ENCODE peak calls at places on chromosome 18, in eight cellular contexts. One of them, this sample, is unnamed.

GRCh38 chr18:25349131-25349925 is 2.6 kb downstream of the ZNF521 start:
- DNase-seq in naive thymus-derived CD4-positive, alpha-beta T cell: no peak
- DNase-seq in CD8-positive, alpha-beta memory T cell: no peak
- DNase-seq in stomach: no peak
- DNase-seq in heart right ventricle: peak; percentile 40
- DNase-seq in pancreas: peak; percentile 21
- DNase-seq in GM23338: peak; percentile 67
- DNase-seq in SJSA1: peak; percentile 6
- DNase-seq in this sample: peak; percentile 19

GRCh38 chr18:24274822-24275221 is 122.8 kb downstream of the OSBPL1A start:
- DNase-seq in naive thymus-derived CD4-positive, alpha-beta T cell: no peak
- DNase-seq in CD8-positive, alpha-beta memory T cell: no peak
- DNase-seq in stomach: no peak
- DNase-seq in heart right ventricle: peak; percentile 23
- DNase-seq in pancreas: no peak
- DNase-seq in GM23338: no peak
- DNase-seq in SJSA1: no peak
- DNase-seq in this sample: no peak

GRCh38 chr18:45775241-45775676 is 50.2 kb upstream of the SIGLEC15 start:
- DNase-seq in naive thymus-derived CD4-positive, alpha-beta T cell: peak; percentile 19
- DNase-seq in CD8-positive, alpha-beta memory T cell: no peak
- DNase-seq in stomach: peak; percentile 77
- DNase-seq in heart right ventricle: peak; percentile 84
- DNase-seq in pancreas: peak; percentile 66
- DNase-seq in GM23338: peak; percentile 74
- DNase-seq in SJSA1: no peak
- DNase-seq in this sample: no peak

GRCh38 chr18:79965119-79965902 is 868 bp downstream of the HSBP1L1 start:
- DNase-seq in naive thymus-derived CD4-positive, alpha-beta T cell: no peak
- DNase-seq in CD8-positive, alpha-beta memory T cell: no peak
- DNase-seq in stomach: peak; percentile 60
- DNase-seq in heart right ventricle: no peak
- DNase-seq in pancreas: peak; percentile 52
- DNase-seq in GM23338: peak; percentile 62
- DNase-seq in SJSA1: peak; percentile 88
- DNase-seq in this sample: peak; percentile 54

GRCh38 chr18:74556166-74556565 is 21.9 kb downstream of the CNDP1 start:
- DNase-seq in naive thymus-derived CD4-positive, alpha-beta T cell: no peak
- DNase-seq in CD8-positive, alpha-beta memory T cell: no peak
- DNase-seq in stomach: no peak
- DNase-seq in heart right ventricle: no peak
- DNase-seq in pancreas: no peak
- DNase-seq in GM23338: no peak
- DNase-seq in SJSA1: no peak
- DNase-seq in this sample: no peak

GRCh38 chr18:10406172-10406663 is 48.2 kb upstream of the APCDD1 start:
- DNase-seq in naive thymus-derived CD4-positive, alpha-beta T cell: no peak
- DNase-seq in CD8-positive, alpha-beta memory T cell: no peak
- DNase-seq in stomach: peak; percentile 72
- DNase-seq in heart right ventricle: peak; percentile 29
- DNase-seq in pancreas: no peak
- DNase-seq in GM23338: peak; percentile 18
- DNase-seq in SJSA1: no peak
- DNase-seq in this sample: no peak

GRCh38 chr18:13217466-13217961 is 1.0 kb upstream of the LDLRAD4 start:
- DNase-seq in naive thymus-derived CD4-positive, alpha-beta T cell: peak; percentile 63
- DNase-seq in CD8-positive, alpha-beta memory T cell: peak; percentile 21
- DNase-seq in stomach: peak; percentile 58
- DNase-seq in heart right ventricle: peak; percentile 77
- DNase-seq in pancreas: peak; percentile 57
- DNase-seq in GM23338: peak; percentile 67
- DNase-seq in SJSA1: peak; percentile 46
- DNase-seq in this sample: no peak

GRCh38 chr18:36298113-36298701 is 694 bp downstream of the FHOD3 start:
- DNase-seq in naive thymus-derived CD4-positive, alpha-beta T cell: no peak
- DNase-seq in CD8-positive, alpha-beta memory T cell: no peak
- DNase-seq in stomach: no peak
- DNase-seq in heart right ventricle: no peak
- DNase-seq in pancreas: no peak
- DNase-seq in GM23338: peak; percentile 72
- DNase-seq in SJSA1: no peak
- DNase-seq in this sample: peak; percentile 73

GRCh38 chr18:34659579-34660517 is 50.2 kb upstream of the DTNA start:
- DNase-seq in naive thymus-derived CD4-positive, alpha-beta T cell: no peak
- DNase-seq in CD8-positive, alpha-beta memory T cell: no peak
- DNase-seq in stomach: peak; percentile 77
- DNase-seq in heart right ventricle: peak; percentile 85
- DNase-seq in pancreas: peak; percentile 90
- DNase-seq in GM23338: peak; percentile 95
- DNase-seq in SJSA1: peak; percentile 87
- DNase-seq in this sample: peak; percentile 80
- H3K4me3 ChIP-seq in naive thymus-derived CD4-positive, alpha-beta T cell: no peak overlapping the region
- H3K4me3 ChIP-seq in CD8-positive, alpha-beta memory T cell: no peak overlapping the region
- H3K4me3 ChIP-seq in stomach: no peak overlapping the region
- H3K4me3 ChIP-seq in heart right ventricle: no peak overlapping the region
- H3K4me3 ChIP-seq in pancreas: no peak overlapping the region
- H3K4me3 ChIP-seq in GM23338: peak overlapping the region; percentile 33
- H3K4me3 ChIP-seq in SJSA1: no peak overlapping the region
- H3K4me3 ChIP-seq in this sample: no peak overlapping the region

DNA sequence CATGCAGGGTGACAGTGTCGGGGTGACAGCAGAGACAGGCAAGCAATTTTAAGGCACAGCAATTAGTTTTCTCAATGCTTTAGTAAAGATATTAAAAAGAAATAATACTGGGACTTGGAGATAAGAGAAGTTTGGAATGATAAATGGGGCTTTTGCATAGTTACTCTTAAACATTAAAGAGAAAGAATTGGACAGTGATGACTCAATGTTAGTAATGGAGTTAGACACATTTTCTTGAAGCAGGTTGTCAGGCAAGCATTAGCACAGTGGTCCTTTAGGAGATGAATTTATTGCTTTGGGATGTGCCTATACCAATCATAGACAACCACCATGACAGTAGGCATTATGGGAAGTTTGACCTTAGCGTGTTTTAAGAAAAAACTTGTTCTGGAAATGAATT is 228.3 kb upstream of the RAB12 start:
- DNase-seq in naive thymus-derived CD4-positive, alpha-beta T cell: no peak
- DNase-seq in CD8-positive, alpha-beta memory T cell: no peak
- DNase-seq in stomach: no peak
- DNase-seq in heart right ventricle: no peak
- DNase-seq in pancreas: no peak
- DNase-seq in GM23338: no peak
- DNase-seq in SJSA1: no peak
- DNase-seq in this sample: no peak
- H3K36me3 ChIP-seq in naive thymus-derived CD4-positive, alpha-beta T cell: no peaks in the 10 kb centered on the region
- H3K36me3 ChIP-seq in CD8-positive, alpha-beta memory T cell: no peaks in the 10 kb centered on the region
- H3K36me3 ChIP-seq in stomach: peaks cover 64% of the 10 kb centered on the region
- H3K36me3 ChIP-seq in heart right ventricle: peaks cover 98% of the 10 kb centered on the region
- H3K36me3 ChIP-seq in pancreas: no peaks in the 10 kb centered on the region
- H3K36me3 ChIP-seq in GM23338: no peaks in the 10 kb centered on the region
- H3K36me3 ChIP-seq in SJSA1: peaks cover 15% of the 10 kb centered on the region
- H3K36me3 ChIP-seq in this sample: no peaks in the 10 kb centered on the region

DNA sequence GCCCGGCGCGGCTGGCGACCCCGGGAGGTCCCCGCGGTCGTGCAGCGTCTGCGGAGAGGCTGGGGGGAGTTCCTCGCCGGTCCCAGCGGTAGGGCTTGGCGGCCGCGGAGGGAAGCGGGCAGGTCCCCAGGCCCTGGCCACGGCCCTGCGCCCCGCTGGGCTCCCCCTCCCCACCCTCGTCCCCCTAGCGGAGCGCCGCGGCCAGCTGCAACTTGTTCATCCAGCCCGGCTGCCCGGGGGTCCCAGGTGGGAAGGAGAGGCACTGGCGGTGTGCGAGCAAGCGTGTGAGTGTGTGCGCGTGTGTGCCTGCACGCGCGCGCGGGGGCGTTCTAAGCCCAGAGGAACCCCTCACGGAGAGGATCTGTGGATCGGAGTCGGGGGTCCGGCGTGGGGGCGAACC is 1.3 kb downstream of the PTPRM start:
- DNase-seq in naive thymus-derived CD4-positive, alpha-beta T cell: no peak
- DNase-seq in CD8-positive, alpha-beta memory T cell: no peak
- DNase-seq in stomach: peak; percentile 28
- DNase-seq in heart right ventricle: peak; percentile 53
- DNase-seq in pancreas: peak; percentile 53
- DNase-seq in GM23338: peak; percentile 76
- DNase-seq in SJSA1: no peak
- DNase-seq in this sample: no peak
- H3K27me3 ChIP-seq in naive thymus-derived CD4-positive, alpha-beta T cell: peaks cover 3% of the 10 kb centered on the region
- H3K27me3 ChIP-seq in CD8-positive, alpha-beta memory T cell: no peaks in the 10 kb centered on the region
- H3K27me3 ChIP-seq in stomach: no peaks in the 10 kb centered on the region
- H3K27me3 ChIP-seq in heart right ventricle: no peaks in the 10 kb centered on the region
- H3K27me3 ChIP-seq in pancreas: no peaks in the 10 kb centered on the region
- H3K27me3 ChIP-seq in GM23338: peaks cover 57% of the 10 kb centered on the region
- H3K27me3 ChIP-seq in SJSA1: no peaks in the 10 kb centered on the region
- H3K27me3 ChIP-seq in this sample: peaks cover 10% of the 10 kb centered on the region

DNA sequence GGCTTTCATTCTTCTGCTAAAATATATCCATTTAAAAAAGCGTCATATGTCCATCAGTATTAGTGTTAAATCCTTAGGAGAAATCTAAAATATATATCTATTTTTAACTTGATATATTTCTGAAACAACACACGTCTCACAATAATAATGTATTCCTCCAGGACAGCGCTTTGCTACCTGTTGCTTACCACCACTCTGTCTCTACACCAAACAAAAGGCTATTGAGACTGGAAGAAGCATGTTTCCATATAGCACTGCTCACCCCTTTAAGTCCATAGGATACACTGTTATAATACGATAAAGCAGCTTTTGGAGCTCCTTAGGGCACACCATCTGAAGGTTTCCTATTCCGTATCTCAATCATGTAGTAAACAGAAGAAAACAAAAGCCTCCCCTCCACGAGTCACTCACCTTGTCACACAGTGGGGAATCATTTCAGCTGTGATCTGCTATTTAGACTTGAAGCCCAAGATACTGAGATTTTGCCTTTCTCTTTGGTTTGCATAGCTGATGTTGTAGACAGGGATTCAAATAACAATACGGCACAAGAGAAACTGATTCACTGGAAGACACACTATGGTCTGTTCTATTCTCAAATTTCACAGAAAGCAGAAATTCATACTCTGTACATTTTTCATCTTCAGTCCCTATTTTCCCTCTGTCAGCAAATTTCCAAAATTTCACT is 187.3 kb downstream of the TCF4 start:
- DNase-seq in naive thymus-derived CD4-positive, alpha-beta T cell: no peak
- DNase-seq in CD8-positive, alpha-beta memory T cell: no peak
- DNase-seq in stomach: no peak
- DNase-seq in heart right ventricle: no peak
- DNase-seq in pancreas: no peak
- DNase-seq in GM23338: no peak
- DNase-seq in SJSA1: peak; percentile 52
- DNase-seq in this sample: no peak
- H3K4me3 ChIP-seq in naive thymus-derived CD4-positive, alpha-beta T cell: no peak overlapping the region
- H3K4me3 ChIP-seq in CD8-positive, alpha-beta memory T cell: no peak overlapping the region
- H3K4me3 ChIP-seq in stomach: peak overlapping the region; percentile 16
- H3K4me3 ChIP-seq in heart right ventricle: peak overlapping the region; percentile 23
- H3K4me3 ChIP-seq in pancreas: no peak overlapping the region
- H3K4me3 ChIP-seq in GM23338: no peak overlapping the region
- H3K4me3 ChIP-seq in SJSA1: peak overlapping the region; percentile 22
- H3K4me3 ChIP-seq in this sample: no peak overlapping the region

This sample was measured in HAP-1.